ENCODE peak calls at places on chromosome 17, in nine cellular contexts. One of them, this sample, is unnamed.
A peak's percentile ranks its signal among the peaks of the same experiment; 100 is the strongest.

GRCh38 chr17:61488878-61489718 is 36.9 kb downstream of the TBX4 start:
- DNase-seq in lower leg skin: no peak
- DNase-seq in Calu3: no peak
- DNase-seq in mammary epithelial cell: peak; percentile 51
- DNase-seq in osteoblast: no peak
- DNase-seq in body of pancreas: peak; percentile 81
- DNase-seq in Caco-2: peak; percentile 69
- DNase-seq in CD4-positive, alpha-beta T cell: no peak
- DNase-seq in foreskin fibroblast: no peak
- DNase-seq in this sample: no peak

GRCh38 chr17:72122668-72123495 is 2.1 kb downstream of the SOX9 start:
- DNase-seq in lower leg skin: no peak
- DNase-seq in Calu3: peak; percentile 55
- DNase-seq in mammary epithelial cell: peak; percentile 51
- DNase-seq in osteoblast: peak; percentile 96
- DNase-seq in body of pancreas: no peak
- DNase-seq in Caco-2: peak; percentile 43
- DNase-seq in CD4-positive, alpha-beta T cell: no peak
- DNase-seq in foreskin fibroblast: peak; percentile 39
- DNase-seq in this sample: peak; percentile 63

GRCh38 chr17:38883592-38884526 is 14.0 kb downstream of the LASP1 start:
- DNase-seq in lower leg skin: no peak
- DNase-seq in Calu3: no peak
- DNase-seq in mammary epithelial cell: peak; percentile 72
- DNase-seq in osteoblast: peak; percentile 72
- DNase-seq in body of pancreas: no peak
- DNase-seq in Caco-2: no peak
- DNase-seq in CD4-positive, alpha-beta T cell: no peak
- DNase-seq in foreskin fibroblast: no peak
- DNase-seq in this sample: no peak

GRCh38 chr17:40555296-40556190 is 9.7 kb downstream of the CCR7 start:
- DNase-seq in lower leg skin: peak; percentile 13
- DNase-seq in Calu3: no peak
- DNase-seq in mammary epithelial cell: no peak
- DNase-seq in osteoblast: no peak
- DNase-seq in body of pancreas: no peak
- DNase-seq in Caco-2: no peak
- DNase-seq in CD4-positive, alpha-beta T cell: peak; percentile 47
- DNase-seq in foreskin fibroblast: no peak
- DNase-seq in this sample: no peak

GRCh38 chr17:57834146-57834741 is 15.6 kb downstream of the MRPS23 start:
- DNase-seq in lower leg skin: no peak
- DNase-seq in Calu3: no peak
- DNase-seq in mammary epithelial cell: peak; percentile 79
- DNase-seq in osteoblast: no peak
- DNase-seq in body of pancreas: peak; percentile 63
- DNase-seq in Caco-2: peak; percentile 34
- DNase-seq in CD4-positive, alpha-beta T cell: no peak
- DNase-seq in foreskin fibroblast: peak; percentile 50
- DNase-seq in this sample: no peak

GRCh38 chr17:82356028-82356427 is 3.0 kb upstream of the TEX19 start:
- DNase-seq in lower leg skin: no peak
- DNase-seq in Calu3: no peak
- DNase-seq in mammary epithelial cell: peak; percentile 75
- DNase-seq in osteoblast: peak; percentile 91
- DNase-seq in body of pancreas: peak; percentile 47
- DNase-seq in Caco-2: peak; percentile 48
- DNase-seq in CD4-positive, alpha-beta T cell: no peak
- DNase-seq in foreskin fibroblast: no peak
- DNase-seq in this sample: no peak

GRCh38 chr17:30321314-30321713 is 12.5 kb downstream of the TMIGD1 start:
- DNase-seq in lower leg skin: no peak
- DNase-seq in Calu3: no peak
- DNase-seq in mammary epithelial cell: no peak
- DNase-seq in osteoblast: no peak
- DNase-seq in body of pancreas: no peak
- DNase-seq in Caco-2: no peak
- DNase-seq in CD4-positive, alpha-beta T cell: no peak
- DNase-seq in foreskin fibroblast: no peak
- DNase-seq in this sample: no peak

GRCh38 chr17:32992360-32993033 is 850 bp downstream of the SPACA3 start:
- DNase-seq in lower leg skin: no peak
- DNase-seq in Calu3: no peak
- DNase-seq in mammary epithelial cell: no peak
- DNase-seq in osteoblast: no peak
- DNase-seq in body of pancreas: peak; percentile 77
- DNase-seq in Caco-2: no peak
- DNase-seq in CD4-positive, alpha-beta T cell: no peak
- DNase-seq in foreskin fibroblast: no peak
- DNase-seq in this sample: no peak

GRCh38 chr17:21042434-21043295 is at the start of gene USP22:
- DNase-seq in lower leg skin: no peak
- DNase-seq in Calu3: peak; percentile 12
- DNase-seq in mammary epithelial cell: no peak
- DNase-seq in osteoblast: peak; percentile 97
- DNase-seq in body of pancreas: peak; percentile 44
- DNase-seq in Caco-2: no peak
- DNase-seq in CD4-positive, alpha-beta T cell: no peak
- DNase-seq in foreskin fibroblast: no peak
- DNase-seq in this sample: peak; percentile 31

GRCh38 chr17:83180996-83181481 is 101.6 kb downstream of the METRNL start:
- DNase-seq in lower leg skin: peak; percentile 10
- DNase-seq in Calu3: no peak
- DNase-seq in mammary epithelial cell: no peak
- DNase-seq in osteoblast: peak; percentile 67
- DNase-seq in body of pancreas: no peak
- DNase-seq in Caco-2: no peak
- DNase-seq in CD4-positive, alpha-beta T cell: no peak
- DNase-seq in foreskin fibroblast: no peak
- DNase-seq in this sample: no peak

GRCh38 chr17:32871736-32872135 is 5.2 kb downstream of the MYO1D start:
- DNase-seq in lower leg skin: peak; percentile 18
- DNase-seq in Calu3: no peak
- DNase-seq in mammary epithelial cell: no peak
- DNase-seq in osteoblast: no peak
- DNase-seq in body of pancreas: no peak
- DNase-seq in Caco-2: no peak
- DNase-seq in CD4-positive, alpha-beta T cell: no peak
- DNase-seq in foreskin fibroblast: no peak
- DNase-seq in this sample: no peak

GRCh38 chr17:79997004-79997673 is 38.5 kb downstream of the TBC1D16 start:
- DNase-seq in lower leg skin: no peak
- DNase-seq in Calu3: no peak
- DNase-seq in mammary epithelial cell: no peak
- DNase-seq in osteoblast: peak; percentile 18
- DNase-seq in body of pancreas: no peak
- DNase-seq in Caco-2: no peak
- DNase-seq in CD4-positive, alpha-beta T cell: peak; percentile 67
- DNase-seq in foreskin fibroblast: no peak
- DNase-seq in this sample: no peak

GRCh38 chr17:40345161-40346034 is 19.1 kb downstream of the GJD3 start:
- DNase-seq in lower leg skin: no peak
- DNase-seq in Calu3: peak; percentile 99
- DNase-seq in mammary epithelial cell: peak; percentile 61
- DNase-seq in osteoblast: peak; percentile 98
- DNase-seq in body of pancreas: peak; percentile 86
- DNase-seq in Caco-2: peak; percentile 90
- DNase-seq in CD4-positive, alpha-beta T cell: no peak
- DNase-seq in foreskin fibroblast: no peak
- DNase-seq in this sample: peak; percentile 55

GRCh38 chr17:17837380-17837821 is 615 bp upstream of the SREBF1 start:
- DNase-seq in lower leg skin: no peak
- DNase-seq in Calu3: no peak
- DNase-seq in mammary epithelial cell: peak; percentile 63
- DNase-seq in osteoblast: peak; percentile 97
- DNase-seq in body of pancreas: peak; percentile 56
- DNase-seq in Caco-2: peak; percentile 68
- DNase-seq in CD4-positive, alpha-beta T cell: no peak
- DNase-seq in foreskin fibroblast: peak; percentile 87
- DNase-seq in this sample: no peak

GRCh38 chr17:76370261-76370993 is 14.0 kb upstream of the SPHK1 start:
- DNase-seq in lower leg skin: peak; percentile 63
- DNase-seq in Calu3: peak; percentile 47
- DNase-seq in mammary epithelial cell: peak; percentile 95
- DNase-seq in osteoblast: peak; percentile 92
- DNase-seq in body of pancreas: peak; percentile 74
- DNase-seq in Caco-2: no peak
- DNase-seq in CD4-positive, alpha-beta T cell: no peak
- DNase-seq in foreskin fibroblast: peak; percentile 97
- DNase-seq in this sample: no peak

GRCh38 chr17:14813649-14814048 is 451.5 kb downstream of the PMP22 start:
- DNase-seq in lower leg skin: no peak
- DNase-seq in Calu3: no peak
- DNase-seq in mammary epithelial cell: no peak
- DNase-seq in osteoblast: no peak
- DNase-seq in body of pancreas: peak; percentile 17
- DNase-seq in Caco-2: peak; percentile 7
- DNase-seq in CD4-positive, alpha-beta T cell: no peak
- DNase-seq in foreskin fibroblast: no peak
- DNase-seq in this sample: peak; percentile 59

DNA sequence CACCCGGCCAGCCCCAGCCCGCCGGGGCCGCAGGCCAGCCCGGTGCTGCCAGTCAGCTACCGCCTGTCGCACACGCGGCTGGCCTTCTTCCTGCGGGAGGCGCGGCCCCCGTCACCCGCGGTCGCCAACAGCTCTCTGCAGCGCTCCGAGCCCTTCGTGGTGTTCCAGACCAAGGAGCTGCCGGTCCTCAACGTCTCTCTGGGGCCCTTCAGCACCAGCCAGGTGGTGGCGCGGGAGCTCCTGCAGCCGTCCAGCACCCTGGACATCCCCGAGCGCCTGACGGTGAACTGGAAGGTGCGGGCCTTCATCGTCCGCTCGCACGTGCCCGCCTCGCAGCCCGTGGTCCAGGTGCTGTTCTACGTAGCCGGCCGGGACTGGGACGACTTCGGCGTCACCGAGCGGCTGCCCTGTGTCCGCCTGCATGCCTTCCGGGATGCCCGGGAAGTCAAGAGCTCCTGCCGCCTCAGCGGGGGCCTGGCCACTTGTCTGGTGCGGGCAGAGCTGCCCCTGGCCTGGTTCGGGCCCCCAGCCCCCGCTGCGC is 46.8 kb downstream of the TMEM132E start:
- DNase-seq in lower leg skin: no peak
- DNase-seq in Calu3: no peak
- DNase-seq in mammary epithelial cell: no peak
- DNase-seq in osteoblast: no peak
- DNase-seq in body of pancreas: peak; percentile 39
- DNase-seq in Caco-2: no peak
- DNase-seq in CD4-positive, alpha-beta T cell: no peak
- DNase-seq in foreskin fibroblast: no peak
- DNase-seq in this sample: no peak
- TF ChIP-seq CTCF in lower leg skin: no peak
- TF ChIP-seq CTCF in Calu3: no peak
- TF ChIP-seq CTCF in mammary epithelial cell: no peak
- TF ChIP-seq CTCF in osteoblast: no peak
- TF ChIP-seq CTCF in body of pancreas: no peak
- TF ChIP-seq CTCF in Caco-2: no peak
- TF ChIP-seq CTCF in CD4-positive, alpha-beta T cell: no peak
- TF ChIP-seq CTCF in foreskin fibroblast: no peak
- TF ChIP-seq CTCF in this sample: no peak

DNA sequence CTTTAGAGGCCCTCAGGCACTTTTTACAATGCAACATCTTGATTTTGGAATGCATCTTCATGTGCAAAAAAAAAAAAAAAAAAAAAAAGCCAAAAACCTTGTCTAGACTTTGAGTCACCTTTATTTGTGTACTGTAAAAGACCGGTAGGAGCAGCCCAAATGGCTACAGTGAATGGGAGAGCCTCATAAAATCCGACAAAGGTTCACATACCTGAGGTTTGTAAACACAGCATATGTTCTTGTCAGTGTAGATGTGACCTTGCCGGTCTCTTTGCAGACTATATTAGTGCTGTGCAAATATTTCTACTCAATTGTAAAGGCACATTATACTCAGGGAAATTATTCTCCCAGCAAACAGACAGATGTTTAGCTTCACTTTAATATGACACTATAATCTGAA is 211.4 kb downstream of the CA10 start:
- DNase-seq in lower leg skin: no peak
- DNase-seq in Calu3: no peak
- DNase-seq in mammary epithelial cell: no peak
- DNase-seq in osteoblast: no peak
- DNase-seq in body of pancreas: no peak
- DNase-seq in Caco-2: peak; percentile 44
- DNase-seq in CD4-positive, alpha-beta T cell: no peak
- DNase-seq in foreskin fibroblast: no peak
- DNase-seq in this sample: no peak
- TF ChIP-seq CTCF in lower leg skin: no peak
- TF ChIP-seq CTCF in Calu3: no peak
- TF ChIP-seq CTCF in mammary epithelial cell: no peak
- TF ChIP-seq CTCF in osteoblast: no peak
- TF ChIP-seq CTCF in body of pancreas: no peak
- TF ChIP-seq CTCF in Caco-2: no peak
- TF ChIP-seq CTCF in CD4-positive, alpha-beta T cell: no peak
- TF ChIP-seq CTCF in foreskin fibroblast: no peak
- TF ChIP-seq CTCF in this sample: no peak

GRCh38 chr17:81058263-81058871 is 23.4 kb downstream of the BAIAP2 start:
- DNase-seq in lower leg skin: no peak
- DNase-seq in Calu3: no peak
- DNase-seq in mammary epithelial cell: no peak
- DNase-seq in osteoblast: no peak
- DNase-seq in body of pancreas: no peak
- DNase-seq in Caco-2: no peak
- DNase-seq in CD4-positive, alpha-beta T cell: no peak
- DNase-seq in foreskin fibroblast: no peak
- DNase-seq in this sample: no peak
- TF ChIP-seq CTCF in lower leg skin: no peak
- TF ChIP-seq CTCF in Calu3: no peak
- TF ChIP-seq CTCF in mammary epithelial cell: no peak
- TF ChIP-seq CTCF in osteoblast: no peak
- TF ChIP-seq CTCF in body of pancreas: no peak
- TF ChIP-seq CTCF in Caco-2: no peak
- TF ChIP-seq CTCF in CD4-positive, alpha-beta T cell: no peak
- TF ChIP-seq CTCF in foreskin fibroblast: no peak
- TF ChIP-seq CTCF in this sample: no peak

GRCh38 chr17:77529328-77529650 is 388.5 kb downstream of the SEC14L1 start:
- DNase-seq in lower leg skin: no peak
- DNase-seq in Calu3: no peak
- DNase-seq in mammary epithelial cell: no peak
- DNase-seq in osteoblast: peak; percentile 25
- DNase-seq in body of pancreas: no peak
- DNase-seq in Caco-2: no peak
- DNase-seq in CD4-positive, alpha-beta T cell: no peak
- DNase-seq in foreskin fibroblast: no peak
- DNase-seq in this sample: no peak

GRCh38 chr17:77527394-77527793 is 386.6 kb downstream of the SEC14L1 start:
- DNase-seq in lower leg skin: no peak
- DNase-seq in Calu3: no peak
- DNase-seq in mammary epithelial cell: no peak
- DNase-seq in osteoblast: no peak
- DNase-seq in body of pancreas: no peak
- DNase-seq in Caco-2: no peak
- DNase-seq in CD4-positive, alpha-beta T cell: no peak
- DNase-seq in foreskin fibroblast: no peak
- DNase-seq in this sample: no peak

GRCh38 chr17:77530591-77530990 is 389.8 kb downstream of the SEC14L1 start:
- DNase-seq in lower leg skin: no peak
- DNase-seq in Calu3: no peak
- DNase-seq in mammary epithelial cell: no peak
- DNase-seq in osteoblast: no peak
- DNase-seq in body of pancreas: no peak
- DNase-seq in Caco-2: no peak
- DNase-seq in CD4-positive, alpha-beta T cell: no peak
- DNase-seq in foreskin fibroblast: no peak
- DNase-seq in this sample: no peak

GRCh38 chr17:77527836-77528505 is 387.2 kb downstream of the SEC14L1 start:
- DNase-seq in lower leg skin: no peak
- DNase-seq in Calu3: no peak
- DNase-seq in mammary epithelial cell: no peak
- DNase-seq in osteoblast: peak; percentile 71
- DNase-seq in body of pancreas: no peak
- DNase-seq in Caco-2: no peak
- DNase-seq in CD4-positive, alpha-beta T cell: no peak
- DNase-seq in foreskin fibroblast: no peak
- DNase-seq in this sample: peak; percentile 31

GRCh38 chr17:77528516-77529327 is 388.0 kb downstream of the SEC14L1 start:
- DNase-seq in lower leg skin: no peak
- DNase-seq in Calu3: no peak
- DNase-seq in mammary epithelial cell: no peak
- DNase-seq in osteoblast: peak; percentile 82
- DNase-seq in body of pancreas: no peak
- DNase-seq in Caco-2: peak; percentile 48
- DNase-seq in CD4-positive, alpha-beta T cell: peak; percentile 46
- DNase-seq in foreskin fibroblast: no peak
- DNase-seq in this sample: peak; percentile 81
- TF ChIP-seq CTCF in lower leg skin: no peak
- TF ChIP-seq CTCF in Calu3: no peak
- TF ChIP-seq CTCF in mammary epithelial cell: no peak
- TF ChIP-seq CTCF in osteoblast: no peak
- TF ChIP-seq CTCF in body of pancreas: no peak
- TF ChIP-seq CTCF in Caco-2: peak; percentile 29
- TF ChIP-seq CTCF in CD4-positive, alpha-beta T cell: no peak
- TF ChIP-seq CTCF in foreskin fibroblast: no peak
- TF ChIP-seq CTCF in this sample: no peak